ENCODE peak calls at places on chromosomes 4 and X, in four cellular contexts. C is K562, E is HCT116, W is HepG2. H is an unnamed sample.

GRCh38 chrX:46929439-46930018 is 17.3 kb downstream of the JADE3 start:
- DNase-seq in C (no peak), E (no peak), W (no peak), H (no peak)

GRCh38 chr4:30847157-30847556 is 127.0 kb downstream of the PCDH7 start:
- DNase-seq in C (no peak), E (no peak), W (no peak), H (no peak)

GRCh38 chr4:120078216-120078615 is 11.6 kb upstream of the MAD2L1 start:
- DNase-seq in C (no peak), E (no peak), W (no peak), H (no peak)

GRCh38 chr4:24965627-24966026 is 52.8 kb upstream of the CCDC149 start:
- DNase-seq in C (peak; percentile 42), E (no peak), W (no peak), H (no peak)

GRCh38 chr4:95910749-95911148 is 70.9 kb downstream of the PDHA2 start:
- DNase-seq in C (no peak), E (no peak), W (no peak), H (no peak)

GRCh38 chr4:39719804-39720580 is 22.1 kb downstream of the UBE2K start:
- DNase-seq in C (no peak), E (no peak), W (no peak), H (no peak)

GRCh38 chrX:123860506-123860840 is 620 bp downstream of the XIAP start:
- DNase-seq in C (no peak), E (no peak), W (peak; percentile 29), H (no peak)

GRCh38 chrX:25524150-25524549 is 508.4 kb upstream of the ARX start:
- DNase-seq in C (no peak), E (no peak), W (peak; percentile 82), H (no peak)

GRCh38 chr4:178415925-178416324 is 973.7 kb upstream of the AGA start:
- DNase-seq in C (no peak), E (no peak), W (no peak), H (no peak)

GRCh38 chr4:91989914-91990313 is 313.9 kb upstream of the GRID2 start:
- DNase-seq in C (no peak), E (no peak), W (no peak), H (no peak)

GRCh38 chr4:98421106-98421505 is 159.9 kb downstream of the RAP1GDS1 start:
- DNase-seq in C (no peak), E (no peak), W (no peak), H (no peak)

GRCh38 chr4:140595065-140595464 is 26.3 kb upstream of the UCP1 start:
- DNase-seq in C (peak; percentile 14), E (peak; percentile 37), W (peak; percentile 50), H (no peak)

GRCh38 chrX:373641-374471 is 12.9 kb downstream of the PPP2R3B start:
- DNase-seq in C (no peak), E (no peak), W (peak; percentile 27), H (no peak)

GRCh38 chr4:82652062-82652461 is 90.3 kb upstream of the TMEM150C start:
- DNase-seq in C (no peak), E (no peak), W (no peak), H (no peak)

GRCh38 chrX:53280703-53281320 is 572 bp downstream of the IQSEC2 start:
- DNase-seq in C (no peak), E (no peak), W (no peak), H (no peak)

DNA sequence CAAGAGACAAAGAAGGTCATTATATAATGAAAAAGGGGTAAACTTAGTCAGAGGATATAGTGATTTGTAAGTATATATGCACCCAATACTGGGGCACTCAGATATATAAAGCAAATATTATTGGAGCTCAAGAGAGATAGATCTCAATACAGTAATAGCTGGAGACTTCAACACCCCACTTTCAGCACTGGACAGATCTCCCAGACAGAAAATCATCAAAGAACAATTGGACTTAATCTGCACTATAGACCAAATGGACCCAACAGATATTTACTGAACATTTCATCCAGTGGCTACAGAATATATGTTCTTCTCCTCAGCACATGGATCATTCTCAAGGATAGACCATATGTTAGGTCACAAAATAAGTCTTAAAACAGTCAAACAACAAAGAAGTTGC is 47.2 kb upstream of the RBMXL3 start:
- DNase-seq in C (no peak), E (no peak), W (no peak), H (no peak)
- TF ChIP-seq REST in C (no peak), E (peak; percentile 10), W (no peak), H (no peak)

GRCh38 chrX:40088299-40088625 is 9.5 kb downstream of the BCOR start:
- DNase-seq in C (no peak), E (no peak), W (no peak), H (no peak)
- H3K4me1 ChIP-seq in C (peaks cover 73% of the 10 kb centered on the region), E (peaks cover 67% of the 10 kb centered on the region), W (peaks cover 86% of the 10 kb centered on the region), H (peaks cover 31% of the 10 kb centered on the region)

GRCh38 chr4:7985891-7986441 is 46.3 kb upstream of the AFAP1 start:
- DNase-seq in C (no peak), E (no peak), W (peak; percentile 34), H (no peak)
- TF ChIP-seq TCF7L2 in C (no peak), E (no peak), W (no peak), H (no peak)

GRCh38 chrX:13923845-13924244 is 105.8 kb downstream of the GEMIN8 start:
- DNase-seq in C (no peak), E (no peak), W (no peak), H (no peak)

GRCh38 chrX:13923289-13923688 is 106.4 kb upstream of the GPM6B start:
- DNase-seq in C (no peak), E (no peak), W (no peak), H (no peak)

GRCh38 chrX:13932416-13932815 is 97.3 kb downstream of the GEMIN8 start:
- DNase-seq in C (no peak), E (no peak), W (no peak), H (no peak)

GRCh38 chrX:13927175-13927574 is 102.5 kb downstream of the GEMIN8 start:
- DNase-seq in C (no peak), E (no peak), W (no peak), H (no peak)
- TF ChIP-seq REST in C (no peak), E (no peak), W (no peak), H (no peak)

H was measured in Panc1.